ENCODE peak calls at places on chromosomes 5 and 9, in eight cellular contexts. J, T, X, M, N, L, Z and W are unnamed samples.

GRCh38 chr9:91734371-91734981 is 215.6 kb downstream of the ROR2 start:
- DNase-seq in J (peak), T (peak), X (peak), M (peak), N (peak), L (peak), Z (peak), W (no peak)

GRCh38 chr5:100479079-100479688 is 56.0 kb upstream of the FAM174A start:
- DNase-seq in J (peak), T (peak), X (no peak), M (no peak), N (peak), L (no peak), Z (no peak), W (no peak)

GRCh38 chr5:117590944-117591343 is 1016.3 kb upstream of the SEMA6A start:
- DNase-seq in J (no peak), T (peak), X (no peak), M (no peak), N (peak), L (no peak), Z (no peak), W (no peak)

GRCh38 chr5:56190500-56190899 is 42.6 kb downstream of the ANKRD55 start:
- DNase-seq in J (no peak), T (no peak), X (peak), M (no peak), N (no peak), L (peak), Z (peak), W (no peak)

GRCh38 chr5:32231929-32232328 is 57.8 kb upstream of the GOLPH3 start:
- DNase-seq in J (no peak), T (no peak), X (no peak), M (no peak), N (no peak), L (no peak), Z (no peak), W (no peak)

GRCh38 chr9:121786998-121787422 is 135.6 kb downstream of the DAB2IP start:
- DNase-seq in J (no peak), T (no peak), X (peak), M (no peak), N (no peak), L (no peak), Z (no peak), W (no peak)

GRCh38 chr5:132376694-132377641 is 7.5 kb downstream of the SLC22A5 start:
- DNase-seq in J (no peak), T (no peak), X (no peak), M (no peak), N (no peak), L (no peak), Z (no peak), W (no peak)

GRCh38 chr5:171418316-171418981 is 998 bp upstream of the FGF18 start:
- DNase-seq in J (peak), T (peak), X (peak), M (peak), N (peak), L (peak), Z (peak), W (peak)

GRCh38 chr5:59923465-59923864 is 29.9 kb upstream of the PDE4D start:
- DNase-seq in J (no peak), T (no peak), X (no peak), M (no peak), N (no peak), L (no peak), Z (no peak), W (no peak)

GRCh38 chr5:38069360-38069759 is 189.0 kb upstream of the EGFLAM start:
- DNase-seq in J (no peak), T (peak), X (no peak), M (no peak), N (no peak), L (no peak), Z (no peak), W (no peak)

GRCh38 chr9:104313396-104314110 is 190.5 kb upstream of the OR13F1 start:
- DNase-seq in J (no peak), T (no peak), X (no peak), M (no peak), N (no peak), L (no peak), Z (no peak), W (no peak)

GRCh38 chr5:139808481-139809330 is 13.1 kb downstream of the PSD2 start:
- DNase-seq in J (peak), T (no peak), X (no peak), M (peak), N (no peak), L (no peak), Z (no peak), W (no peak)

GRCh38 chr9:95023217-95024003 is 294.1 kb downstream of the FANCC start:
- DNase-seq in J (no peak), T (peak), X (no peak), M (no peak), N (no peak), L (no peak), Z (no peak), W (no peak)

GRCh38 chr9:107269681-107270080 is 13.4 kb upstream of the RAD23B start:
- DNase-seq in J (no peak), T (peak), X (no peak), M (no peak), N (no peak), L (no peak), Z (no peak), W (no peak)

GRCh38 chr5:71747182-71747581 is 28.1 kb downstream of the CARTPT start:
- DNase-seq in J (no peak), T (no peak), X (no peak), M (no peak), N (no peak), L (no peak), Z (no peak), W (no peak)

GRCh38 chr9:82961504-82962125 is 101.3 kb downstream of the RASEF start:
- DNase-seq in J (peak), T (peak), X (peak), M (peak), N (peak), L (peak), Z (peak), W (no peak)

GRCh38 chr5:102858808-102859207 is 103.7 kb downstream of the PAM start:
- DNase-seq in J (no peak), T (no peak), X (no peak), M (no peak), N (no peak), L (no peak), Z (no peak), W (no peak)

GRCh38 chr9:36100532-36100931 is 36.0 kb upstream of the GLIPR2 start:
- DNase-seq in J (no peak), T (no peak), X (no peak), M (no peak), N (no peak), L (no peak), Z (no peak), W (no peak)

GRCh38 chr5:29001666-29002065 is 1963.3 kb upstream of the CDH9 start:
- DNase-seq in J (no peak), T (no peak), X (no peak), M (no peak), N (no peak), L (no peak), Z (no peak), W (no peak)

GRCh38 chr9:134683714-134684374 is 42.2 kb downstream of the COL5A1 start:
- DNase-seq in J (no peak), T (no peak), X (no peak), M (no peak), N (no peak), L (no peak), Z (peak), W (no peak)

GRCh38 chr5:15183520-15183919 is 311.9 kb upstream of the ANKH start:
- DNase-seq in J (no peak), T (no peak), X (no peak), M (no peak), N (no peak), L (no peak), Z (no peak), W (no peak)

GRCh38 chr5:159139787-159140186 is 40.1 kb upstream of the EBF1 start:
- DNase-seq in J (no peak), T (no peak), X (no peak), M (no peak), N (no peak), L (no peak), Z (no peak), W (no peak)

GRCh38 chr9:36332006-36332405 is 68.1 kb downstream of the RNF38 start:
- DNase-seq in J (no peak), T (no peak), X (no peak), M (no peak), N (no peak), L (no peak), Z (no peak), W (no peak)

GRCh38 chr5:154756203-154756870 is 1.2 kb downstream of the LARP1 start:
- DNase-seq in J (peak), T (no peak), X (peak), M (no peak), N (peak), L (peak), Z (peak), W (no peak)

GRCh38 chr5:148685520-148686134 is 31.3 kb upstream of the HTR4 start:
- DNase-seq in J (no peak), T (no peak), X (peak), M (no peak), N (peak), L (no peak), Z (no peak), W (no peak)

GRCh38 chr5:142819292-142819691 is 49.1 kb downstream of the ARHGAP26 start:
- DNase-seq in J (no peak), T (no peak), X (no peak), M (no peak), N (no peak), L (peak), Z (no peak), W (no peak)

GRCh38 chr9:12595400-12595799 is 97.8 kb upstream of the TYRP1 start:
- DNase-seq in J (no peak), T (no peak), X (no peak), M (no peak), N (no peak), L (no peak), Z (no peak), W (no peak)

GRCh38 chr5:89120719-89121118 is 237.7 kb upstream of the MEF2C start:
- DNase-seq in J (no peak), T (no peak), X (no peak), M (no peak), N (no peak), L (peak), Z (peak), W (no peak)

GRCh38 chr9:15469406-15469805 is 41.4 kb downstream of the PSIP1 start:
- DNase-seq in J (no peak), T (no peak), X (no peak), M (no peak), N (no peak), L (no peak), Z (no peak), W (no peak)

GRCh38 chr9:70420267-70421019 is 6.0 kb upstream of the KLF9 start:
- DNase-seq in J (peak), T (peak), X (peak), M (peak), N (peak), L (peak), Z (peak), W (peak)

GRCh38 chr5:54844905-54845566 is 140.4 kb downstream of the ESM1 start:
- DNase-seq in J (no peak), T (peak), X (no peak), M (no peak), N (peak), L (no peak), Z (no peak), W (no peak)

GRCh38 chr9:128408963-128409431 is 11.7 kb upstream of the CERCAM start:
- DNase-seq in J (no peak), T (no peak), X (no peak), M (no peak), N (no peak), L (no peak), Z (no peak), W (no peak)

GRCh38 chr5:75584641-75585040 is 26.6 kb upstream of the ANKDD1B start:
- DNase-seq in J (no peak), T (no peak), X (no peak), M (no peak), N (no peak), L (no peak), Z (no peak), W (no peak)

GRCh38 chr5:180860887-180861822 is at the start of gene ZFP62:
- DNase-seq in J (peak), T (peak), X (peak), M (peak), N (peak), L (peak), Z (peak), W (peak)
- TF ChIP-seq CTCF in J (no peak), T (peak), X (peak), M (no peak), N (no peak), L (no peak), Z (no peak), W (no peak)

DNA sequence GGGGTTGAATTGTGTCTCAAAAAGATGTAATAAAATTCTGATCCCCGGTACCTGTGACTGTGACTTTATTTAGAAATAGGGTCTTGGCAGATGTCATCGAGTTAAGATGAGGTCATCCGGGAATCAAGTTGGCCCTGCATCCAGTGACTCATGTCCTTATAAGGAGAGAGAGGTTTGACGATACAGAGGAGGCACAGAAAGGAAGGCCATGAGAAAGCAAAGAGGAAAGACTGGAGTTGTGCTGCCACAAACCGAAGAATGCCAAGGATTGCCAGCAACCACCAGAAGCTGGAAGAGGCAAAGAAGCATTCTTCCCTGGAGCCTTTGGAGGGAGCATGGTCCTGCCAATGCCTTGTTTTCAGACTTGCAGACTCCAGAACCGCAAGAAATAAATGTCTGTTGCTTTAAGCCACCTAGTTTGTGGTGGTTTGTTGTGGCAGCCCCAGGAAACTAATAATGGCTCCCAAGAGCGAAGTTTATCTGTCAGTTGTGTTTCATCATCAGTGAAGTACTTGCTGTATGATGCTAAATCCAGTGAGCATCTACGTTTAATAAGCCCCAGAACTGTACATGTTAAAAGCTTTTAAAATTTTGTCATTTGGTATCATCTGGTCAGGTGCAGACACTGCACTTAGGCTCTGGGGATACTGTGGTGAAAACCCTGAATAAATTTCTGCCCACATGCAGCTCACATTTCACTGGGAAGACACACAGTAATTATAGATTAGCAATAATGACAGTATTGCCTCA is 114.8 kb downstream of the TLE4 start:
- DNase-seq in J (no peak), T (no peak), X (no peak), M (no peak), N (no peak), L (no peak), Z (no peak), W (peak)
- TF ChIP-seq POLR2AphosphoS5 in J (no peak), T (no peak), X (no peak), M (no peak), N (no peak), L (no peak), Z (no peak), W (no peak)

GRCh38 chr5:53327811-53328331 is 152.6 kb upstream of the FST start:
- DNase-seq in J (no peak), T (no peak), X (no peak), M (no peak), N (no peak), L (no peak), Z (no peak), W (no peak)
- TF ChIP-seq EP300 in J (no peak), T (no peak), X (no peak), M (no peak), N (no peak), L (no peak), Z (no peak), W (no peak)

GRCh38 chr9:79847074-79847473 is 275.3 kb downstream of the TLE4 start:
- DNase-seq in J (no peak), T (no peak), X (no peak), M (no peak), N (no peak), L (no peak), Z (no peak), W (no peak)
- TF ChIP-seq CTCF in J (no peak), T (no peak), X (no peak), M (no peak), N (no peak), L (no peak), Z (no peak), W (no peak)

GRCh38 chr5:126373621-126374416 is 49.4 kb upstream of the GRAMD2B start:
- DNase-seq in J (no peak), T (no peak), X (no peak), M (no peak), N (no peak), L (no peak), Z (no peak), W (no peak)
- TF ChIP-seq POLR2AphosphoS5 in J (no peak), T (no peak), X (no peak), M (no peak), N (no peak), L (peak), Z (no peak), W (no peak)